ENCODE peak calls at places on chromosomes 1 and 21, in nine cellular contexts. E, A, P, B, X, H, D, Q and R are unnamed samples.

GRCh38 chr1:94061513-94062443 is 59.2 kb downstream of the ABCA4 start:
- DNase-seq in A (no peak), E (peak), B (no peak), D (peak), X (peak), H (peak), Q (peak), P (no peak), R (peak)

GRCh38 chr21:9839011-9839661 is 682.2 kb upstream of the TPTE start:
- DNase-seq in P (no peak), Q (no peak), D (no peak), X (no peak), A (no peak), H (no peak), B (no peak), E (peak), R (no peak)

GRCh38 chr1:53060580-53060979 is 1.4 kb upstream of the PODN start:
- DNase-seq in A (no peak), Q (no peak), D (no peak), X (no peak), B (no peak), H (peak), P (no peak), E (no peak), R (no peak)

GRCh38 chr1:151858886-151859665 is 5.6 kb upstream of the THEM5 start:
- DNase-seq in P (no peak), E (no peak), H (no peak), D (no peak), A (no peak), Q (no peak), X (no peak), B (no peak), R (peak)

GRCh38 chr1:113269577-113269976 is 120.7 kb upstream of the MAGI3 start:
- DNase-seq in D (no peak), X (no peak), A (no peak), Q (no peak), P (no peak), B (no peak), E (no peak), H (no peak), R (no peak)

GRCh38 chr1:59375321-59376220 is 78.7 kb downstream of the FGGY start:
- DNase-seq in Q (no peak), X (no peak), P (no peak), E (no peak), B (no peak), A (no peak), H (peak), D (no peak), R (peak)

GRCh38 chr1:25643962-25644361 is 27.4 kb downstream of the MAN1C1 start:
- DNase-seq in B (no peak), Q (no peak), X (no peak), P (no peak), E (no peak), A (no peak), D (no peak), H (no peak), R (no peak)

GRCh38 chr21:46221664-46222435 is 6.7 kb downstream of the LSS start:
- DNase-seq in P (no peak), A (no peak), D (no peak), Q (no peak), E (no peak), X (no peak), B (no peak), H (no peak), R (no peak)

GRCh38 chr1:69611316-69611715 is 43.6 kb downstream of the LRRC7 start:
- DNase-seq in H (no peak), A (no peak), P (no peak), D (no peak), B (no peak), X (no peak), Q (no peak), E (no peak), R (peak)

GRCh38 chr1:10665226-10665625 is 131.2 kb downstream of the CASZ1 start:
- DNase-seq in E (no peak), B (no peak), X (no peak), H (no peak), Q (no peak), P (no peak), A (no peak), D (no peak), R (no peak)

GRCh38 chr1:22677861-22678521 is 25.0 kb downstream of the C1QB start:
- DNase-seq in H (no peak), Q (no peak), P (no peak), E (no peak), A (no peak), X (no peak), B (no peak), D (no peak), R (no peak)

GRCh38 chr1:100793661-100794060 is 74.1 kb downstream of the VCAM1 start:
- DNase-seq in H (no peak), D (no peak), E (no peak), B (no peak), A (no peak), Q (no peak), X (no peak), P (no peak), R (peak)

GRCh38 chr1:171754381-171754705 is 12.5 kb upstream of the VAMP4 start:
- DNase-seq in Q (no peak), A (no peak), X (no peak), P (no peak), D (no peak), E (no peak), H (peak), B (no peak), R (peak)

GRCh38 chr1:59549903-59550302 is 253.0 kb downstream of the FGGY start:
- DNase-seq in X (no peak), Q (no peak), D (no peak), E (no peak), P (no peak), A (no peak), H (peak), B (no peak), R (peak)

GRCh38 chr1:116711061-116711582 is 43.1 kb upstream of the CD2 start:
- DNase-seq in H (no peak), B (no peak), D (no peak), P (no peak), X (peak), Q (no peak), E (no peak), A (no peak), R (peak)

GRCh38 chr1:169999357-169999756 is 75.1 kb downstream of the KIFAP3 start:
- DNase-seq in Q (no peak), H (peak), P (no peak), X (no peak), B (no peak), A (no peak), E (no peak), D (no peak), R (peak)

GRCh38 chr1:210754931-210755670 is 378.8 kb downstream of the KCNH1 start:
- DNase-seq in A (no peak), E (no peak), X (no peak), Q (no peak), H (no peak), D (no peak), B (no peak), P (no peak), R (peak)

GRCh38 chr1:7247683-7248401 is 462.6 kb downstream of the CAMTA1 start:
- DNase-seq in X (no peak), D (no peak), B (no peak), P (no peak), E (no peak), H (no peak), Q (no peak), A (no peak), R (no peak)

GRCh38 chr1:101253976-101254660 is 17.3 kb downstream of the S1PR1 start:
- DNase-seq in E (no peak), D (no peak), B (no peak), X (no peak), P (no peak), A (no peak), H (peak), Q (no peak), R (peak)

GRCh38 chr21:44397431-44398031 is 44.1 kb downstream of the TRPM2 start:
- DNase-seq in B (no peak), H (no peak), A (no peak), P (no peak), D (no peak), Q (no peak), E (no peak), X (no peak), R (no peak)